ENCODE peak calls at places on chromosomes 13 and 19, in four cellular contexts. Y is WERI-Rb-1, C is ascending aorta, O is right atrium auricular region. W is an unnamed sample.

GRCh38 chr13:110073982-110074381 is 233.0 kb downstream of the COL4A1 start:
- DNase-seq in O (no peak), Y (peak; percentile 39), C (no peak), W (no peak)

GRCh38 chr13:74867460-74867859 is 614.5 kb downstream of the TBC1D4 start:
- DNase-seq in Y (no peak), O (no peak), C (no peak), W (no peak)

GRCh38 chr19:34603003-34603402 is 74.0 kb downstream of the SCGB2B2 start:
- DNase-seq in O (no peak), Y (no peak), C (no peak), W (no peak)

GRCh38 chr13:23321534-23322241 is 111.8 kb downstream of the SACS start:
- DNase-seq in Y (no peak), O (peak; percentile 83), C (peak; percentile 92), W (no peak)

GRCh38 chr13:75469087-75469486 is 12.9 kb downstream of the TBC1D4 start:
- DNase-seq in C (no peak), O (no peak), Y (no peak), W (no peak)

GRCh38 chr13:18952225-18953016 is 229.2 kb downstream of the TUBA3C start:
- DNase-seq in O (no peak), C (no peak), Y (no peak), W (no peak)

GRCh38 chr19:18368504-18369222 is 17.3 kb upstream of the GDF15 start:
- DNase-seq in C (no peak), Y (no peak), O (no peak), W (no peak)

GRCh38 chr19:14002571-14003278 is 3.4 kb downstream of the RFX1 start:
- DNase-seq in C (no peak), O (no peak), Y (no peak), W (no peak)

GRCh38 chr13:110485604-110486003 is 75.9 kb downstream of the RAB20 start:
- DNase-seq in Y (no peak), O (no peak), C (no peak), W (no peak)

GRCh38 chr19:8567522-8568172 is 9.6 kb downstream of the MYO1F start:
- DNase-seq in C (no peak), O (no peak), Y (no peak), W (no peak)

GRCh38 chr19:38780443-38780842 is 7.1 kb upstream of the LGALS7 start:
- DNase-seq in C (no peak), Y (no peak), O (no peak), W (no peak)

GRCh38 chr19:35960432-35960972 is 24.3 kb downstream of the LRFN3 start:
- DNase-seq in Y (no peak), O (no peak), C (no peak), W (no peak)

GRCh38 chr13:67416047-67416925 is 186.2 kb upstream of the PCDH9 start:
- DNase-seq in C (no peak), Y (peak; percentile 59), O (no peak), W (no peak)

GRCh38 chr13:75417647-75418046 is 64.3 kb downstream of the TBC1D4 start:
- DNase-seq in Y (no peak), C (no peak), O (no peak), W (no peak)

GRCh38 chr19:44694184-44694579 is 4.8 kb upstream of the CEACAM16 start:
- DNase-seq in Y (no peak), O (no peak), C (no peak), W (no peak)

GRCh38 chr13:44022196-44022595 is 142.5 kb downstream of the LACC1 start:
- DNase-seq in C (no peak), Y (no peak), O (no peak), W (no peak)

GRCh38 chr19:3580156-3580955 is 4.9 kb upstream of the GIPC3 start:
- DNase-seq in Y (no peak), C (no peak), O (peak; percentile 74), W (no peak)

GRCh38 chr19:36931684-36932083 is 15.6 kb downstream of the ZNF568 start:
- DNase-seq in Y (no peak), O (no peak), C (no peak), W (no peak)

GRCh38 chr13:55000844-55001243 is 1972.2 kb downstream of the OLFM4 start:
- DNase-seq in Y (no peak), O (no peak), C (no peak), W (no peak)

GRCh38 chr19:8831832-8832131 is 322 bp downstream of the ZNF558 start:
- DNase-seq in C (no peak), Y (no peak), O (no peak), W (no peak)

GRCh38 chr13:40060318-40061007 is 405.0 kb downstream of the COG6 start:
- DNase-seq in C (peak; percentile 86), Y (no peak), O (no peak), W (peak; percentile 83)

GRCh38 chr19:3358919-3359849 is 7.2 kb upstream of the NFIC start:
- DNase-seq in C (peak; percentile 81), Y (peak; percentile 49), O (no peak), W (no peak)

GRCh38 chr13:46687810-46688209 is 109.2 kb downstream of the ESD start:
- DNase-seq in O (no peak), Y (no peak), C (no peak), W (no peak)

GRCh38 chr19:7869453-7869909 is 4.7 kb downstream of the PRR36 start:
- DNase-seq in C (no peak), Y (no peak), O (no peak), W (no peak)

GRCh38 chr19:23305555-23305954 is 55.4 kb upstream of the ZNF724 start:
- DNase-seq in C (no peak), O (no peak), Y (peak; percentile 18), W (no peak)

GRCh38 chr13:46178143-46178542 is 3.8 kb downstream of the LCP1 start:
- DNase-seq in C (no peak), O (no peak), Y (no peak), W (no peak)

GRCh38 chr19:40862785-40863184 is 12.5 kb upstream of the CYP2A6 start:
- DNase-seq in Y (no peak), O (no peak), C (no peak), W (no peak)

GRCh38 chr19:8132858-8133458 is 16.4 kb downstream of the FBN3 start:
- DNase-seq in O (no peak), C (no peak), Y (no peak), W (no peak)

GRCh38 chr19:1122972-1123363 is 19.2 kb downstream of the GPX4 start:
- DNase-seq in O (no peak), C (no peak), Y (peak; percentile 86), W (no peak)

GRCh38 chr13:42892760-42893159 is 99.3 kb downstream of the EPSTI1 start:
- DNase-seq in O (no peak), Y (no peak), C (no peak), W (no peak)

GRCh38 chr13:32622827-32623226 is 36.6 kb downstream of the PDS5B start:
- DNase-seq in C (no peak), Y (no peak), O (no peak), W (no peak)

GRCh38 chr13:110014719-110015118 is 228.3 kb upstream of the IRS2 start:
- DNase-seq in C (no peak), O (no peak), Y (no peak), W (no peak)